ENCODE peak calls at places on chromosomes 4 and X, in ten cellular contexts. P, K, F, D, G, C, T, V, Y and Q are unnamed samples.

GRCh38 chrX:107823042-107823441 is 2.6 kb upstream of the MID2 start:
- DNase-seq in P (no peak), K (no peak), F (no peak), D (no peak), G (no peak), C (no peak), T (no peak), V (no peak), Y (no peak), Q (no peak)

GRCh38 chrX:153400146-153401132 is 711 bp downstream of the PNMA6E start:
- DNase-seq in P (peak), K (peak), F (peak), D (peak), G (no peak), C (no peak), T (peak), V (peak), Y (no peak), Q (peak)

GRCh38 chr4:35604252-35604651 is 640.1 kb downstream of the ARAP2 start:
- DNase-seq in P (no peak), K (no peak), F (no peak), D (no peak), G (no peak), C (no peak), T (no peak), V (no peak), Y (no peak), Q (no peak)

GRCh38 chr4:147060171-147060931 is 114.7 kb upstream of the TTC29 start:
- DNase-seq in P (peak), K (no peak), F (no peak), D (no peak), G (no peak), C (no peak), T (no peak), V (no peak), Y (peak), Q (no peak)

GRCh38 chr4:113683143-113683542 is 78.4 kb downstream of the CAMK2D start:
- DNase-seq in P (no peak), K (no peak), F (no peak), D (no peak), G (peak), C (no peak), T (no peak), V (no peak), Y (no peak), Q (peak)

GRCh38 chr4:134499074-134499473 is 297.5 kb upstream of the PABPC4L start:
- DNase-seq in P (no peak), K (no peak), F (no peak), D (no peak), G (no peak), C (no peak), T (no peak), V (no peak), Y (no peak), Q (no peak)

GRCh38 chr4:3417448-3417847 is 24.3 kb upstream of the HGFAC start:
- DNase-seq in P (no peak), K (no peak), F (peak), D (peak), G (no peak), C (peak), T (no peak), V (peak), Y (no peak), Q (no peak)

GRCh38 chr4:150302553-150302952 is 224.3 kb downstream of the DCLK2 start:
- DNase-seq in P (peak), K (peak), F (no peak), D (no peak), G (no peak), C (no peak), T (peak), V (no peak), Y (peak), Q (no peak)

GRCh38 chrX:38750551-38750950 is 50.7 kb upstream of the MID1IP1 start:
- DNase-seq in P (no peak), K (no peak), F (no peak), D (no peak), G (no peak), C (no peak), T (no peak), V (no peak), Y (no peak), Q (no peak)

GRCh38 chrX:26597981-26598380 is 382.0 kb downstream of the MAGEB5 start:
- DNase-seq in P (peak), K (no peak), F (no peak), D (no peak), G (no peak), C (no peak), T (no peak), V (no peak), Y (no peak), Q (no peak)

GRCh38 chr4:165070560-165070959 is 16.9 kb downstream of the TRIM75 start:
- DNase-seq in P (no peak), K (no peak), F (no peak), D (no peak), G (no peak), C (no peak), T (no peak), V (no peak), Y (no peak), Q (no peak)

GRCh38 chrX:70675284-70675683 is 230.6 kb downstream of the DLG3 start:
- DNase-seq in P (no peak), K (no peak), F (no peak), D (no peak), G (no peak), C (no peak), T (no peak), V (no peak), Y (no peak), Q (no peak)

GRCh38 chr4:8283161-8283560 is 13.6 kb downstream of the HTRA3 start:
- DNase-seq in P (no peak), K (peak), F (peak), D (no peak), G (no peak), C (no peak), T (no peak), V (no peak), Y (no peak), Q (no peak)

GRCh38 chr4:53676402-53676871 is 85.2 kb upstream of the LNX1 start:
- DNase-seq in P (peak), K (peak), F (no peak), D (no peak), G (no peak), C (no peak), T (no peak), V (no peak), Y (no peak), Q (no peak)

GRCh38 chr4:184897807-184898388 is 72.1 kb upstream of the ACSL1 start:
- DNase-seq in P (no peak), K (no peak), F (no peak), D (no peak), G (no peak), C (peak), T (no peak), V (no peak), Y (no peak), Q (no peak)

GRCh38 chrX:32045149-32045548 is 973.3 kb upstream of the FTHL17 start:
- DNase-seq in P (no peak), K (no peak), F (no peak), D (no peak), G (no peak), C (no peak), T (no peak), V (no peak), Y (no peak), Q (no peak)

GRCh38 chrX:151983186-151983585 is 8.7 kb upstream of the GABRE start:
- DNase-seq in P (no peak), K (no peak), F (no peak), D (no peak), G (no peak), C (no peak), T (no peak), V (no peak), Y (no peak), Q (no peak)

GRCh38 chr4:74158561-74159396 is 861 bp downstream of the MTHFD2L start:
- DNase-seq in P (peak), K (peak), F (no peak), D (no peak), G (peak), C (no peak), T (peak), V (no peak), Y (no peak), Q (no peak)

GRCh38 chr4:7050481-7051143 is 7.4 kb downstream of the TADA2B start:
- DNase-seq in P (no peak), K (no peak), F (peak), D (no peak), G (no peak), C (peak), T (no peak), V (no peak), Y (no peak), Q (no peak)

GRCh38 chr4:146098978-146099377 is 76.5 kb upstream of the LSM6 start:
- DNase-seq in P (no peak), K (no peak), F (no peak), D (no peak), G (no peak), C (no peak), T (no peak), V (no peak), Y (no peak), Q (no peak)

GRCh38 chr4:33512397-33512796 is 2731.9 kb downstream of the ARAP2 start:
- DNase-seq in P (no peak), K (peak), F (no peak), D (no peak), G (no peak), C (no peak), T (no peak), V (no peak), Y (no peak), Q (no peak)

GRCh38 chr4:53012738-53013137 is 150.6 kb downstream of the RASL11B start:
- DNase-seq in P (no peak), K (peak), F (no peak), D (no peak), G (no peak), C (no peak), T (no peak), V (no peak), Y (no peak), Q (no peak)

GRCh38 chr4:116925900-116926457 is 159.4 kb downstream of the TRAM1L1 start:
- DNase-seq in P (peak), K (no peak), F (peak), D (peak), G (no peak), C (peak), T (peak), V (peak), Y (no peak), Q (no peak)

GRCh38 chr4:95050980-95051688 is 293.4 kb downstream of the BMPR1B start:
- DNase-seq in P (no peak), K (no peak), F (no peak), D (no peak), G (no peak), C (no peak), T (no peak), V (no peak), Y (no peak), Q (no peak)

GRCh38 chrX:154349359-154349935 is 25.0 kb downstream of the FLNA start:
- DNase-seq in P (no peak), K (no peak), F (no peak), D (peak), G (no peak), C (no peak), T (no peak), V (peak), Y (no peak), Q (no peak)

GRCh38 chrX:111040377-111041017 is 55.5 kb upstream of the PAK3 start:
- DNase-seq in P (peak), K (peak), F (no peak), D (no peak), G (no peak), C (no peak), T (no peak), V (no peak), Y (no peak), Q (no peak)

GRCh38 chrX:48728653-48729052 is 32.1 kb downstream of the SUV39H1 start:
- DNase-seq in P (no peak), K (no peak), F (no peak), D (no peak), G (no peak), C (no peak), T (no peak), V (no peak), Y (no peak), Q (no peak)

GRCh38 chr4:6753103-6753560 is 29.4 kb upstream of the KIAA0232 start:
- DNase-seq in P (no peak), K (no peak), F (no peak), D (peak), G (no peak), C (peak), T (no peak), V (peak), Y (no peak), Q (no peak)

GRCh38 chrX:111372065-111372464 is 39.9 kb downstream of the DCX start:
- DNase-seq in P (no peak), K (no peak), F (no peak), D (no peak), G (peak), C (no peak), T (no peak), V (no peak), Y (no peak), Q (no peak)

GRCh38 chrX:100995469-100995868 is 26.0 kb downstream of the ARL13A start:
- DNase-seq in P (peak), K (no peak), F (no peak), D (no peak), G (no peak), C (no peak), T (peak), V (no peak), Y (no peak), Q (no peak)